ENCODE peak calls at places on chromosomes 11 and 22, in six cellular contexts. N, T, A, B, X and J are unnamed samples.
A peak's percentile ranks its signal among the peaks of the same experiment; 100 is the strongest.

GRCh38 chr11:914747-915493 is 4.3 kb upstream of the CHID1 start:
- DNase-seq in X (no peak), B (no peak), N (no peak), A (no peak), T (no peak), J (peak; percentile 90)

GRCh38 chr11:113549611-113550061 is 74.4 kb upstream of the DRD2 start:
- DNase-seq in N (no peak), A (no peak), T (no peak), B (no peak), X (no peak), J (no peak)

GRCh38 chr11:116725434-116726221 is 47.2 kb downstream of the BUD13 start:
- DNase-seq in X (peak; percentile 19), B (no peak), N (no peak), T (no peak), A (no peak), J (no peak)

GRCh38 chr22:30830907-30831306 is 136.2 kb downstream of the OSBP2 start:
- DNase-seq in B (no peak), X (peak; percentile 13), T (no peak), A (no peak), N (no peak), J (no peak)

GRCh38 chr11:102497061-102497460 is 33.5 kb downstream of the MMP7 start:
- DNase-seq in B (no peak), T (no peak), N (no peak), A (no peak), X (no peak), J (no peak)

GRCh38 chr11:100706179-100706578 is 19.1 kb downstream of the ARHGAP42 start:
- DNase-seq in X (no peak), T (no peak), B (no peak), A (no peak), N (no peak), J (no peak)

GRCh38 chr11:70471254-70471653 is 72.9 kb downstream of the CTTN start:
- DNase-seq in B (no peak), X (peak; percentile 71), N (no peak), T (peak; percentile 37), A (no peak), J (peak; percentile 81)

GRCh38 chr11:72349616-72350218 is 84.6 kb downstream of the CLPB start:
- DNase-seq in T (no peak), A (no peak), N (no peak), B (no peak), X (no peak), J (no peak)

GRCh38 chr11:63508009-63508408 is 2.1 kb downstream of the LGALS12 start:
- DNase-seq in A (no peak), N (no peak), X (no peak), T (peak; percentile 27), B (no peak), J (peak; percentile 73)

GRCh38 chr11:69603163-69603836 is 37.7 kb upstream of the CCND1 start:
- DNase-seq in B (no peak), X (no peak), T (no peak), N (no peak), A (no peak), J (no peak)

GRCh38 chr22:46362934-46363515 is 27.5 kb downstream of the TRMU start:
- DNase-seq in X (no peak), B (no peak), N (no peak), A (no peak), T (no peak), J (no peak)

GRCh38 chr22:50084085-50084484 is 1.1 kb downstream of the MLC1 start:
- DNase-seq in B (no peak), X (no peak), T (no peak), N (no peak), A (no peak), J (no peak)

GRCh38 chr22:24433868-24434471 is 6.6 kb downstream of the ADORA2A start:
- DNase-seq in X (no peak), N (no peak), B (no peak), T (no peak), A (no peak), J (peak; percentile 31)

GRCh38 chr11:18368236-18368635 is 26.1 kb upstream of the LDHA start:
- DNase-seq in N (no peak), B (no peak), T (no peak), X (no peak), A (no peak), J (no peak)

GRCh38 chr11:20036625-20037335 is 123.5 kb downstream of the DBX1 start:
- DNase-seq in T (no peak), A (no peak), X (no peak), B (no peak), N (no peak), J (no peak)

GRCh38 chr11:131511794-131512193 is 141.4 kb downstream of the NTM start:
- DNase-seq in A (no peak), N (no peak), B (no peak), T (peak; percentile 13), X (no peak), J (peak; percentile 24)

GRCh38 chr11:35073691-35074382 is 65.1 kb upstream of the CD44 start:
- DNase-seq in X (no peak), T (no peak), A (no peak), N (no peak), B (no peak), J (peak; percentile 72)

GRCh38 chr22:16789860-16790493 is 35.2 kb downstream of the XKR3 start:
- DNase-seq in T (no peak), X (no peak), B (no peak), N (no peak), A (no peak), J (no peak)